ENCODE peak calls at places on chromosomes 4 and X, in six cellular contexts. O is fibroblast of mammary gland, E is ureter, J is left lung, I is NB4, H is posterior cingulate gyrus. Y is an unnamed sample.

GRCh38 chrX:39907964-39908616 is 189.7 kb downstream of the BCOR start:
- DNase-seq in O (peak), E (peak), J (peak), I (peak), H (no peak), Y (peak)

GRCh38 chr4:106986486-106986885 is 49.6 kb downstream of the DKK2 start:
- DNase-seq in O (peak), E (no peak), J (no peak), I (no peak), H (no peak), Y (peak)

GRCh38 chr4:26010266-26010665 is 96.2 kb downstream of the SMIM20 start:
- DNase-seq in O (no peak), E (no peak), J (no peak), I (no peak), H (no peak), Y (no peak)

GRCh38 chr4:39083164-39083563 is 21.1 kb downstream of the KLHL5 start:
- DNase-seq in O (peak), E (no peak), J (no peak), I (no peak), H (no peak), Y (no peak)

GRCh38 chrX:15376956-15377355 is 7.3 kb downstream of the VEGFD start:
- DNase-seq in O (peak), E (no peak), J (no peak), I (no peak), H (no peak), Y (no peak)

GRCh38 chr4:3416270-3416669 is 25.5 kb upstream of the HGFAC start:
- DNase-seq in O (no peak), E (no peak), J (no peak), I (no peak), H (no peak), Y (no peak)

GRCh38 chr4:8507251-8507570 is 66.6 kb downstream of the TRMT44 start:
- DNase-seq in O (peak), E (no peak), J (no peak), I (no peak), H (no peak), Y (no peak)

GRCh38 chr4:7197910-7198309 is 5.6 kb downstream of the SORCS2 start:
- DNase-seq in O (no peak), E (peak), J (peak), I (no peak), H (no peak), Y (no peak)

GRCh38 chr4:78337621-78338020 is 213.9 kb upstream of the ANXA3 start:
- DNase-seq in O (no peak), E (no peak), J (no peak), I (no peak), H (no peak), Y (no peak)

GRCh38 chr4:121034010-121034409 is 38.3 kb downstream of the NDNF start:
- DNase-seq in O (peak), E (no peak), J (no peak), I (no peak), H (no peak), Y (peak)

GRCh38 chr4:113618205-113618604 is 143.3 kb downstream of the CAMK2D start:
- DNase-seq in O (peak), E (no peak), J (no peak), I (no peak), H (no peak), Y (peak)

GRCh38 chr4:14987054-14987453 is 15.2 kb upstream of the CPEB2 start:
- DNase-seq in O (no peak), E (no peak), J (no peak), I (no peak), H (no peak), Y (no peak)

GRCh38 chrX:50459615-50460014 is 11.0 kb downstream of the DGKK start:
- DNase-seq in O (no peak), E (no peak), J (no peak), I (no peak), H (no peak), Y (no peak)

GRCh38 chr4:27090406-27090805 is 229.8 kb downstream of the STIM2 start:
- DNase-seq in O (no peak), E (no peak), J (no peak), I (no peak), H (no peak), Y (no peak)

GRCh38 chrX:57573754-57574153 is 18.1 kb upstream of the ZXDB start:
- DNase-seq in O (peak), E (no peak), J (no peak), I (peak), H (no peak), Y (peak)

GRCh38 chr4:5211274-5211852 is 160.1 kb downstream of the STK32B start:
- DNase-seq in O (no peak), E (no peak), J (no peak), I (no peak), H (no peak), Y (no peak)

GRCh38 chrX:40576291-40576690 is 4.5 kb upstream of the ATP6AP2 start:
- DNase-seq in O (no peak), E (no peak), J (no peak), I (no peak), H (no peak), Y (no peak)

GRCh38 chrX:72468607-72469006 is 104.0 kb downstream of the HDAC8 start:
- DNase-seq in O (no peak), E (no peak), J (no peak), I (no peak), H (no peak), Y (no peak)

GRCh38 chrX:57951666-57952319 is 41.5 kb upstream of the ZXDA start:
- DNase-seq in O (no peak), E (no peak), J (no peak), I (peak), H (no peak), Y (no peak)

GRCh38 chr4:184595430-184595829 is 53.8 kb downstream of the CASP3 start:
- DNase-seq in O (no peak), E (no peak), J (no peak), I (no peak), H (no peak), Y (no peak)

GRCh38 chr4:98604723-98605122 is 53.7 kb downstream of the TSPAN5 start:
- DNase-seq in O (peak), E (no peak), J (no peak), I (no peak), H (no peak), Y (no peak)

GRCh38 chr4:153154010-153154975 is 50.0 kb upstream of the TRIM2 start:
- DNase-seq in O (peak), E (peak), J (no peak), I (no peak), H (no peak), Y (no peak)

GRCh38 chrX:21996872-21997271 is 35.3 kb upstream of the PHEX start:
- DNase-seq in O (peak), E (no peak), J (no peak), I (peak), H (no peak), Y (no peak)

GRCh38 chr4:122326908-122327307 is 51.9 kb upstream of the ADAD1 start:
- DNase-seq in O (no peak), E (no peak), J (no peak), I (no peak), H (no peak), Y (no peak)

GRCh38 chr4:140095694-140096482 is 58.1 kb downstream of the MAML3 start:
- DNase-seq in O (peak), E (no peak), J (peak), I (peak), H (no peak), Y (peak)

GRCh38 chr4:89753601-89754066 is 83.3 kb downstream of the SNCA start:
- DNase-seq in O (peak), E (no peak), J (no peak), I (no peak), H (no peak), Y (peak)

GRCh38 chr4:71772592-71772991 is 11.3 kb downstream of the GC start:
- DNase-seq in O (no peak), E (no peak), J (no peak), I (no peak), H (no peak), Y (no peak)

GRCh38 chrX:45850775-45851433 is 650.2 kb upstream of the DIPK2B start:
- DNase-seq in O (peak), E (no peak), J (no peak), I (peak), H (no peak), Y (peak)

GRCh38 chr4:67204441-67204840 is 340.9 kb downstream of the CENPC start:
- DNase-seq in O (no peak), E (no peak), J (no peak), I (peak), H (no peak), Y (peak)

GRCh38 chr4:2070421-2071251 is 11.5 kb downstream of the NAT8L start:
- DNase-seq in O (no peak), E (no peak), J (no peak), I (no peak), H (no peak), Y (peak)

GRCh38 chr4:1683903-1684755 is at the start of gene FAM53A:
- DNase-seq in O (peak), E (peak), J (peak), I (peak), H (peak), Y (peak)

GRCh38 chr4:132918083-132918482 is 231.0 kb upstream of the PCDH10 start:
- DNase-seq in O (no peak), E (no peak), J (no peak), I (no peak), H (no peak), Y (no peak)